ENCODE peak calls at places on chromosomes 13 and 19, in nine cellular contexts. V, P, Z, F, I, G, M, C and U are unnamed samples.

GRCh38 chr13:99392126-99392805 is 85.1 kb upstream of the GPR183 start:
- DNase-seq in V (no peak), C (no peak), Z (no peak), F (no peak), M (no peak), G (no peak), I (no peak), P (no peak), U (no peak)

GRCh38 chr13:114111577-114111976 is 20.8 kb downstream of the RASA3 start:
- DNase-seq in V (peak), G (no peak), M (no peak), I (peak), Z (peak), C (no peak), P (no peak), F (peak), U (peak)

GRCh38 chr19:9531933-9532332 is 6.5 kb downstream of the ZNF426 start:
- DNase-seq in P (no peak), Z (no peak), M (peak), I (no peak), V (no peak), G (no peak), C (no peak), F (no peak), U (no peak)

GRCh38 chr19:34676697-34677385 is at the start of gene SCGB2B2:
- DNase-seq in F (no peak), V (peak), C (no peak), Z (no peak), M (no peak), P (no peak), G (peak), I (peak), U (no peak)

GRCh38 chr13:109333893-109334651 is 452.3 kb downstream of the IRS2 start:
- DNase-seq in V (no peak), I (no peak), M (no peak), P (no peak), G (no peak), C (no peak), Z (no peak), F (no peak), U (no peak)

GRCh38 chr13:25217023-25217909 is 45.2 kb upstream of the AMER2 start:
- DNase-seq in C (no peak), P (peak), Z (peak), G (no peak), F (no peak), V (no peak), M (peak), I (no peak), U (peak)

GRCh38 chr19:9054207-9054606 is 32.7 kb upstream of the OR1M1 start:
- DNase-seq in G (no peak), F (no peak), C (no peak), Z (no peak), M (no peak), I (no peak), V (no peak), P (no peak), U (no peak)

GRCh38 chr19:13834308-13834790 is 39.1 kb downstream of the ZSWIM4 start:
- DNase-seq in V (peak), C (peak), M (peak), Z (peak), P (no peak), I (no peak), G (no peak), F (no peak), U (peak)

GRCh38 chr19:19032420-19033175 is 719 bp downstream of the SUGP2 start:
- DNase-seq in F (peak), I (peak), G (peak), Z (peak), C (peak), V (peak), M (peak), P (peak), U (peak)

GRCh38 chr13:73938375-73939070 is 195.7 kb downstream of the KLF12 start:
- DNase-seq in G (no peak), F (peak), I (no peak), V (no peak), C (peak), M (peak), Z (peak), P (peak), U (peak)

GRCh38 chr13:26590951-26591350 is 33.5 kb downstream of the WASF3 start:
- DNase-seq in V (no peak), G (no peak), C (peak), P (no peak), Z (no peak), I (no peak), F (no peak), M (no peak), U (no peak)

GRCh38 chr19:18479964-18480723 is 41.7 kb downstream of the ELL start:
- DNase-seq in Z (no peak), C (no peak), P (peak), G (peak), F (no peak), I (no peak), M (no peak), V (no peak), U (peak)

GRCh38 chr13:31267126-31267784 is 67.5 kb downstream of the B3GLCT start:
- DNase-seq in Z (no peak), F (no peak), V (no peak), P (peak), M (peak), C (no peak), I (no peak), G (no peak), U (no peak)

GRCh38 chr19:42140125-42140754 is 8.0 kb upstream of the POU2F2 start:
- DNase-seq in P (peak), F (no peak), C (peak), I (no peak), M (peak), V (no peak), G (peak), Z (peak), U (peak)

GRCh38 chr13:69948016-69948415 is 159.6 kb upstream of the ATXN8OS start:
- DNase-seq in M (no peak), C (no peak), F (no peak), Z (no peak), P (no peak), G (no peak), I (no peak), V (no peak), U (no peak)

GRCh38 chr19:44725684-44726083 is 22.8 kb upstream of the BCL3 start:
- DNase-seq in P (no peak), F (no peak), M (no peak), Z (no peak), V (no peak), I (peak), C (no peak), G (no peak), U (no peak)

GRCh38 chr13:40190656-40191100 is 475.8 kb downstream of the FOXO1 start:
- DNase-seq in Z (peak), C (peak), V (peak), F (no peak), P (peak), I (peak), G (no peak), M (peak), U (peak)

GRCh38 chr13:99977912-99978780 is 3.4 kb upstream of the ZIC2 start:
- DNase-seq in Z (peak), I (no peak), G (no peak), P (no peak), C (no peak), V (no peak), F (no peak), M (no peak), U (no peak)

GRCh38 chr19:9786342-9786741 is 17.8 kb upstream of the ZNF846 start:
- DNase-seq in C (no peak), G (peak), Z (no peak), V (no peak), P (no peak), F (no peak), M (no peak), I (peak), U (no peak)

GRCh38 chr13:30340367-30341184 is 33.2 kb upstream of the KATNAL1 start:
- DNase-seq in C (peak), P (peak), Z (peak), V (no peak), I (peak), M (peak), G (no peak), F (peak), U (peak)

GRCh38 chr19:13262450-13262849 is 112.2 kb downstream of the IER2 start:
- DNase-seq in P (peak), V (no peak), I (no peak), M (peak), Z (peak), F (no peak), G (no peak), C (peak), U (peak)

GRCh38 chr19:1027953-1028902 is 1.8 kb downstream of the CNN2 start:
- DNase-seq in M (peak), V (peak), C (peak), I (peak), Z (peak), G (peak), F (peak), P (peak), U (peak)

GRCh38 chr19:56076413-56076998 is 44.6 kb downstream of the ZNF787 start:
- DNase-seq in V (peak), C (peak), P (no peak), Z (peak), G (no peak), I (no peak), M (peak), F (peak), U (peak)

GRCh38 chr13:49580980-49581680 is 4.2 kb downstream of the RCBTB1 start:
- DNase-seq in F (no peak), P (no peak), Z (no peak), I (no peak), V (no peak), M (peak), G (no peak), C (no peak), U (no peak)

GRCh38 chr13:43730642-43731041 is 56.1 kb downstream of the ENOX1 start:
- DNase-seq in G (no peak), M (peak), F (peak), P (no peak), Z (peak), C (peak), I (no peak), V (no peak), U (peak)

GRCh38 chr13:79631260-79631659 is 150.3 kb downstream of the NDFIP2 start:
- DNase-seq in M (peak), P (peak), C (peak), F (no peak), Z (peak), G (no peak), I (no peak), V (no peak), U (peak)

GRCh38 chr19:35345671-35346111 is 2.0 kb upstream of the FFAR1 start:
- DNase-seq in V (no peak), F (no peak), M (no peak), Z (no peak), G (peak), P (no peak), C (no peak), I (peak), U (no peak)

GRCh38 chr13:113493315-113493951 is 2.9 kb upstream of the DCUN1D2 start:
- DNase-seq in G (no peak), P (peak), I (no peak), V (no peak), M (peak), Z (peak), F (peak), C (peak), U (peak)

GRCh38 chr13:32840113-32840512 is 176.1 kb upstream of the KL start:
- DNase-seq in C (no peak), V (no peak), P (no peak), I (no peak), Z (no peak), F (no peak), G (no peak), M (no peak), U (no peak)

GRCh38 chr19:11089254-11090013 is at the start of gene LDLR:
- DNase-seq in F (peak), P (peak), G (peak), M (peak), Z (peak), V (peak), C (peak), I (peak), U (peak)

GRCh38 chr13:113551081-113552000 is 33.2 kb upstream of the TFDP1 start:
- DNase-seq in Z (no peak), F (no peak), V (no peak), I (no peak), C (no peak), G (peak), M (no peak), P (no peak), U (no peak)

GRCh38 chr13:47306991-47307390 is 410.1 kb upstream of the HTR2A start:
- DNase-seq in G (no peak), F (no peak), Z (no peak), V (no peak), P (no peak), C (peak), I (no peak), M (no peak), U (no peak)

GRCh38 chr19:20077791-20078463 is at the start of gene ZNF90:
- DNase-seq in P (peak), I (peak), C (peak), F (peak), V (peak), Z (peak), G (peak), M (peak), U (peak)

GRCh38 chr19:3531716-3532115 is 7.3 kb upstream of the TEKTIP1 start:
- DNase-seq in M (no peak), P (no peak), G (no peak), I (peak), C (no peak), F (no peak), Z (no peak), V (no peak), U (no peak)

GRCh38 chr13:21420706-21421105 is 38.4 kb downstream of the ZDHHC20 start:
- DNase-seq in Z (peak), I (no peak), V (no peak), P (peak), C (peak), G (no peak), F (no peak), M (peak), U (no peak)

GRCh38 chr13:100630564-100630963 is 42.0 kb upstream of the GGACT start:
- DNase-seq in G (no peak), P (no peak), F (no peak), I (no peak), V (no peak), Z (peak), M (no peak), C (no peak), U (no peak)

GRCh38 chr13:43159007-43159406 is 135.6 kb downstream of the DNAJC15 start:
- DNase-seq in Z (peak), M (peak), C (no peak), I (no peak), F (peak), V (no peak), P (peak), G (no peak), U (peak)

DNA sequence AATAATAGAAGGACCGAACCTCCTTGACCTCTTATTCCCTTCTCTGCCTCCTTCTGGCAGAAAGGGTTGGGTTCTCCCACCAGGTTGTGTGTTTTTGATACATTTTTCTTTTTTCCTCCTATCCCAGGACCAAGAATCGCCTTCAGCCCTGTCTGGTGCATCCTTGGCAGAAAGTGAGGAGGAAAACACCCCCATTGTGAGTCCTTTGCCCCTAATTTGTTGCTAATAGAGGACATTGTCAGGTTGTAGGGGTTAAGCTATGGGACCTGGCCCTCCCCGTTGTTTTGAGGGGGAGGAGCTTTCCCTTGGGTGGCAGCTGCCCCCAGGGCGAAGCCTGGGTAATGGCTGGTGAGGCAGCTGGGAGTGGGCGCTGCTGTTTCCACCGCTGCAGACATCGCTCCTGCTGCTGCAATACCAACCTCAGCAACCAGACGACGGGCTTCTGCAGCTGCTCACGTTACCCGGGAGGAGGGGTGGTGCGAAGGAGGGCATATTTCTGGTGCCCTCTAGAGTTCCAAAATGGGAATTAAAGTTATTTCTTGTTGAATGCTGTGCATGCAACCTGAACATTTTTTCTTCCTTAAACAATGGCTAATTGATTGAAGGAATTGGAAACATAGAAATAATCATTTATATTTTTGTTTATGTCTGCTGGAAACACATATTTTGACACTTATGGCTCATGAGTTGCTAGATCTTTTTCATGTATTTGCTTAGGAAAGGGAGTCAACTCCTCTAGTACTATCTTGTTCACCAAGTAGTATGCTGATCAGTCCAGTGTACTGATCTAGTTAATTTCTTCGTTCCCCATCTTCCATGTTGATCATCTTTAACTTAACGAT is 1.5 kb downstream of the ZMYM2 start:
- DNase-seq in P (peak), G (peak), V (peak), Z (peak), I (peak), M (peak), F (peak), C (peak), U (peak)
- H3K4me3 ChIP-seq in P (peak), G (peak), V (peak), Z (peak), I (peak), M (peak), F (peak), C (peak), U (peak)

GRCh38 chr13:66139250-66139649 is 1090.9 kb downstream of the PCDH9 start:
- DNase-seq in M (no peak), I (no peak), C (no peak), G (no peak), F (no peak), P (no peak), V (no peak), Z (no peak), U (no peak)
- TF ChIP-seq CTCF in M (no peak), I (no peak), C (no peak), G (no peak), F (no peak), P (no peak), V (no peak), Z (no peak), U (no peak)

DNA sequence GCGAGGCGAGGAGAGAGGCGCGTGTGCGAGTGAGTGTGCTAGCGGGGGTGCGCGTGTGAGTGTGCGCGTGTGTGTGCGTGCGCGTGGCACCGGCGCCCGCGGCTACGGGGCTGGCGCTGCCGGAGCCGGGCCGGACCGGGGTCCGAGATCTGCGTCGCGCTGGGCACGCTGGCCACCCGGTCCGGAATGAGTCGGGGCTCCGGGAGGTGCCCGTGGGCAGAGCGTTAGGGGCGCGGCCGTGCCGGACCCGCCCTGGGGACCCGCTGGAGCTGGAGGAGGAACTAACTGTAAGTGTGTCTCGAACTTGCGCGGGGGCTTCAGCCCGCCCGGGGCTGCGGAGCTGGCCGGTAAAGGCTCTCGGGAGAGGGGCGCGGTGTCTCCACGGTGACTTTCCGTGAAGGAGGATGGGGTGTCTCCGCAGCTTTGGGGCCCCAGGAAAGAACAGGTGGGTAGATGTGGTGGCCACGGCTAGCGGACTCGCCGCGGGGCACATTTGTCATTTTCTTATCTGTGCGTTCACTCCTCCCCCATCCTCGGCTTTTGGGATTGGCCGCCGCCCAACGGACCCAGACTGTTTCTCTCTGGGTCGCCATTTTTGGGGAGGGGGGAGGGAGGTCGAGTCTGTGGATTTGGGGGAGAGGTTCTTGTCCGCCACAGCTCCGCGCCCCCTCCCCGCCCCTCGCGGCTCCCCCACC is 10.1 kb upstream of the SOX1 start:
- DNase-seq in M (no peak), F (no peak), C (no peak), P (no peak), V (no peak), Z (no peak), G (no peak), I (no peak), U (no peak)
- H3K4me3 ChIP-seq in M (no peak), F (no peak), C (no peak), P (no peak), V (no peak), Z (no peak), G (no peak), I (no peak), U (no peak)

GRCh38 chr19:48826606-48827020 is 9.7 kb downstream of the HSD17B14 start:
- DNase-seq in I (no peak), C (no peak), Z (no peak), P (no peak), M (no peak), V (no peak), G (peak), F (no peak), U (no peak)
- TF ChIP-seq CTCF in I (no peak), C (peak), Z (peak), P (no peak), M (peak), V (no peak), G (peak), F (peak), U (peak)

DNA sequence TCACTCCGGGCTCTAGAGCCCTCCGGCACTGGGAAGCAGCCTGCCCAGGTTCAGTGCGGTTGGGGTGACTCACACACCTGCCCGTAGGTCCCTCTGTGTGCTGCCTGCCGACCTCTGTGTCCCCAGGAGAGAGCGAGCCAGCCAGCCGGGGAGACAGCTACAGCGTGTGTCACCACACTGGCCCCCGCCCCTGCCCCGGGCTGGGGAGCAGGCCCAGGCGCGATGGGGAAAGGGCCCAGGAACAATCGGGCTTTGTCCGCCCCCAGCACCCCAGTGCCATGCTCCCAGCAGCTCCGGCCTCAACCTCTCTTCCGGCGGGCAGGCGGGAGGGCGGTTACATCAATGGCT is at the start of gene KLK6:
- DNase-seq in Z (no peak), G (no peak), C (peak), M (peak), P (no peak), I (no peak), V (no peak), F (no peak), U (no peak)
- H3K4me3 ChIP-seq in Z (no peak), G (no peak), C (no peak), M (no peak), P (no peak), I (no peak), V (no peak), F (no peak), U (no peak)

GRCh38 chr13:77002590-77003190 is 10.8 kb downstream of the CLN5 start:
- DNase-seq in Z (peak), C (peak), V (no peak), G (no peak), I (no peak), P (no peak), M (peak), F (no peak), U (peak)
- TF ChIP-seq CTCF in Z (peak), C (peak), V (peak), G (peak), I (peak), P (peak), M (peak), F (peak), U (peak)